ENCODE peak calls at places on chromosomes 2 and 18, in eight cellular contexts. P is cardiac muscle cell, K is stomach, Y is WERI-Rb-1, U is AG04450, Z is left lung, O is lower lobe of right lung, H is neural progenitor cell. F is an unnamed sample.
A peak's percentile ranks its signal among the peaks of the same experiment; 100 is the strongest.

GRCh38 chr2:228801451-228801850 is 469.6 kb downstream of the PID1 start:
- DNase-seq in U (no peak), H (no peak), Y (no peak), O (no peak), K (no peak), Z (no peak), P (no peak), F (no peak)

GRCh38 chr2:75716406-75716805 is 5.7 kb upstream of the GCFC2 start:
- DNase-seq in Z (no peak), O (no peak), Y (no peak), H (no peak), U (no peak), P (peak; percentile 20), K (no peak), F (no peak)

GRCh38 chr2:85720533-85720932 is 26.4 kb downstream of the GNLY start:
- DNase-seq in Y (no peak), H (no peak), O (no peak), U (no peak), K (no peak), Z (no peak), P (no peak), F (no peak)

GRCh38 chr18:59202258-59202820 is 17.6 kb upstream of the GRP start:
- DNase-seq in Z (no peak), H (no peak), U (no peak), Y (no peak), O (no peak), K (no peak), P (no peak), F (no peak)

GRCh38 chr2:237421542-237422047 is 7.6 kb upstream of the COL6A3 start:
- DNase-seq in U (peak; percentile 77), K (peak; percentile 81), O (peak; percentile 82), Y (peak; percentile 53), Z (peak; percentile 88), P (peak; percentile 86), H (peak; percentile 84), F (peak; percentile 77)

GRCh38 chr18:23673725-23674124 is 11.0 kb upstream of the ANKRD29 start:
- DNase-seq in H (no peak), Y (no peak), O (no peak), U (no peak), Z (no peak), P (no peak), K (no peak), F (no peak)

GRCh38 chr2:112794131-112794733 is 9.9 kb upstream of the IL1A start:
- DNase-seq in P (peak; percentile 92), U (peak; percentile 69), H (no peak), Y (no peak), O (peak; percentile 74), K (peak; percentile 44), Z (no peak), F (peak; percentile 9)

GRCh38 chr2:2590796-2591541 is 259.9 kb upstream of the MYT1L start:
- DNase-seq in H (no peak), Y (no peak), O (no peak), Z (no peak), P (no peak), U (no peak), K (peak; percentile 8), F (peak; percentile 62)

GRCh38 chr2:203498161-203498560 is 36.9 kb downstream of the RAPH1 start:
- DNase-seq in K (no peak), O (no peak), Z (no peak), P (peak; percentile 84), U (peak; percentile 26), Y (no peak), H (no peak), F (no peak)

DNA sequence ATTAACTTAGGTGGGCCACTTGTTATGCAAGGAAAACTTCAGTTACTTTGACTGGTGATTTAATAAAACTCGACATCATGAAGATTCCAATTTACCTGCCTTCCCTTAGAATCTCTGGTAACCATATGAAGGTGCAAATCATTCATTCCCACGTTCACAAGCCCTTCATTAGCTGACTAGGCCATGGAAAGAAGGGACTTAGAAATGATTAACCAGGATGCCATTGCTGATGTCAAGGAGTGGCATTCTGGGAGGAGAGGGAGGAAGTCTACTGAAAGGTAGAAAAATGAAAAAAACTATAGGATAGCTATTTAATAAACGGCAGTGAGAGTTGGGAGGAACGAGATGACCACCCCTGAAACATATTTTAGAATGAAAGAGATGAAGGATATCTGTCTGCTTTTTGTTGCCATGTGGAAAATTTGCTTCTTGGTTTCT is 1.4 kb downstream of the ATIC start:
- DNase-seq in U (no peak), Z (no peak), P (no peak), K (no peak), Y (no peak), O (no peak), H (no peak), F (no peak)
- H3K4me3 ChIP-seq in U (no peak overlapping the region), Z (no peak overlapping the region), P (no peak overlapping the region), K (peak overlapping the region; percentile 95), Y (no peak overlapping the region), O (no peak overlapping the region), H (peak overlapping the region; percentile 58), F (no peak overlapping the region)

GRCh38 chr2:241866896-241867631 is 2.5 kb upstream of the RTP5 start:
- DNase-seq in P (no peak), Z (peak; percentile 65), Y (no peak), H (no peak), O (no peak), U (no peak), K (no peak), F (no peak)
- H3K27me3 ChIP-seq in P (no peaks in the 10 kb centered on the region), Z (peaks cover 8% of the 10 kb centered on the region), Y (no peaks in the 10 kb centered on the region), H (no peaks in the 10 kb centered on the region), O (peaks cover 41% of the 10 kb centered on the region), U (peaks cover 32% of the 10 kb centered on the region), K (no peaks in the 10 kb centered on the region), F (peaks cover 6% of the 10 kb centered on the region)

GRCh38 chr2:102103992-102104871 is 38.3 kb upstream of the IL1R1 start:
- DNase-seq in P (peak; percentile 98), Z (peak; percentile 76), Y (no peak), U (no peak), H (no peak), O (peak; percentile 72), K (peak; percentile 74), F (peak; percentile 92)
- H3K4me3 ChIP-seq in P (no peak overlapping the region), Z (peak overlapping the region; percentile 33), Y (no peak overlapping the region), U (peak overlapping the region; percentile 56), H (no peak overlapping the region), O (peak overlapping the region; percentile 45), K (peak overlapping the region; percentile 40), F (no peak overlapping the region)

GRCh38 chr2:64686283-64686956 is 32.7 kb upstream of the SERTAD2 start:
- DNase-seq in Y (no peak), Z (no peak), U (no peak), O (no peak), K (no peak), H (no peak), P (no peak), F (no peak)

GRCh38 chr2:64692401-64692800 is 38.7 kb upstream of the SERTAD2 start:
- DNase-seq in U (no peak), Y (no peak), Z (no peak), P (peak; percentile 71), O (no peak), H (no peak), K (no peak), F (no peak)

GRCh38 chr2:64685430-64685829 is 31.7 kb upstream of the SERTAD2 start:
- DNase-seq in Y (no peak), O (no peak), H (no peak), K (no peak), Z (no peak), U (no peak), P (peak; percentile 67), F (no peak)

GRCh38 chr2:64683771-64684510 is 30.2 kb upstream of the SERTAD2 start:
- DNase-seq in U (no peak), O (no peak), P (no peak), K (no peak), H (no peak), Y (no peak), Z (no peak), F (no peak)

DNA sequence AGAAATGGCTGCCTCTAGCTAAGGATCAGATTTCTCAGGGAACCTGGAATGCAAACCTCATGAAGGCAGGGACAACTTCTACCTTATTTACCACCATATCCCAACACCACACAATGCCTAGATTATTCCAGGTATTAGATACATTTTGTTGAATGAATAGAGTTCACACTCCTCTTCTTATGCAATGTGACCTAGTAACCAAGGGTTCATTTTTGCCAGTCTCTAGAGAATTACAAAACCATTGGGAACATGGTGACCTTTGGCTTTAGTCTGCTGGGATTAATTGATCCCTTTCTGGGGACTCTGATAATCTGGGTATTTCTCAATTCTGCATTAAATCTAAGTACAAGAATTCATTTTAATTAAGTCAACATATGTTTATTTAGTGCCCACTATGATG is 35.2 kb upstream of the SERTAD2 start:
- DNase-seq in U (no peak), K (no peak), P (no peak), H (no peak), Y (no peak), Z (no peak), O (no peak), F (no peak)
- H3K27me3 ChIP-seq in U (no peaks in the 10 kb centered on the region), K (no peaks in the 10 kb centered on the region), P (no peaks in the 10 kb centered on the region), H (no peaks in the 10 kb centered on the region), Y (no peaks in the 10 kb centered on the region), Z (no peaks in the 10 kb centered on the region), O (no peaks in the 10 kb centered on the region), F (no peaks in the 10 kb centered on the region)

GRCh38 chr18:14748496-14748895 is 524 bp downstream of the ANKRD30B start:
- DNase-seq in H (no peak), P (no peak), K (no peak), Z (peak; percentile 62), Y (no peak), O (no peak), U (no peak), F (no peak)
- H3K4me3 ChIP-seq in H (no peak overlapping the region), P (no peak overlapping the region), K (no peak overlapping the region), Z (no peak overlapping the region), Y (no peak overlapping the region), O (no peak overlapping the region), U (no peak overlapping the region), F (no peak overlapping the region)

DNA sequence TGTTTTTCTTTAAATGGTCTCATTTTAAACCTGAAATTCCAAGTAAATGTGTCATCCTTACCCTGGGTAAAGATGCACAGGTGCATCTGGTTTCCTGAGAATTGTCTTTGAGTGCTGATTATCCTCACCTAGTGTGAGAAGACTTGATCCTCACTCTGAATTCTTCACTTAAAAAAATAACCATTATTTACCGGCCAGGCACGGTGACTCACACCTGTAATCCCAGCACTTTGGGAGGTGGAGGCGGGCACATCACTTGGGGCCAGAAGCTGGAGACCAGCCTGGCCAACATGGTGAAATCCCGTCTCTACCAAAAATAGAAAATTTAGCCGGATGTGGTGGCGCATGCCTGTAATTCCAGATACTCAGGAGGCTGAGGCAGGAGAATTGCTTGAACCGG is 9.9 kb upstream of the WNT6 start:
- DNase-seq in O (no peak), P (no peak), K (no peak), H (no peak), Z (no peak), Y (peak; percentile 1), U (no peak), F (no peak)
- H3K27me3 ChIP-seq in O (peaks cover 52% of the 10 kb centered on the region), P (peaks cover 52% of the 10 kb centered on the region), K (peaks cover 3% of the 10 kb centered on the region), H (peaks cover 43% of the 10 kb centered on the region), Z (peaks cover 10% of the 10 kb centered on the region), Y (no peaks in the 10 kb centered on the region), U (peaks cover 19% of the 10 kb centered on the region), F (no peaks in the 10 kb centered on the region)